ENCODE peak calls at places on chromosomes 1 and 21, in four cellular contexts. R, Y, A and J are unnamed samples.

GRCh38 chr1:51284487-51284954 is 45.8 kb downstream of the TTC39A start:
- DNase-seq in R (peak; percentile 53), A (peak; percentile 72), Y (no peak), J (no peak)

GRCh38 chr1:116167625-116168276 is 56.6 kb downstream of the MAB21L3 start:
- DNase-seq in A (no peak), Y (peak; percentile 21), R (no peak), J (peak; percentile 34)

GRCh38 chr1:169722784-169723183 is 11.1 kb downstream of the SELE start:
- DNase-seq in Y (no peak), A (no peak), R (no peak), J (no peak)

GRCh38 chr1:31666290-31666963 is 21.8 kb upstream of the PEF1 start:
- DNase-seq in A (no peak), Y (peak; percentile 75), R (peak; percentile 69), J (peak; percentile 28)

GRCh38 chr1:164759945-164760584 is 201.1 kb downstream of the PBX1 start:
- DNase-seq in A (no peak), R (no peak), Y (no peak), J (no peak)

GRCh38 chr1:154431586-154432373 is 26.6 kb downstream of the IL6R start:
- DNase-seq in A (no peak), R (no peak), Y (peak; percentile 99), J (no peak)

GRCh38 chr1:99685516-99686180 is 39.7 kb downstream of the PALMD start:
- DNase-seq in R (peak; percentile 70), A (peak; percentile 87), Y (peak; percentile 76), J (peak; percentile 78)

GRCh38 chr1:212606042-212606733 is 2.4 kb upstream of the ATF3 start:
- DNase-seq in R (no peak), A (no peak), Y (peak; percentile 13), J (no peak)

GRCh38 chr1:12173631-12174121 is 6.9 kb downstream of the TNFRSF1B start:
- DNase-seq in A (no peak), Y (no peak), R (no peak), J (no peak)

GRCh38 chr1:94105501-94105952 is 15.4 kb downstream of the ABCA4 start:
- DNase-seq in Y (no peak), R (no peak), A (no peak), J (no peak)

GRCh38 chr1:57067863-57068262 is 102.0 kb upstream of the C8B start:
- DNase-seq in Y (no peak), A (no peak), R (no peak), J (no peak)

GRCh38 chr1:57066980-57067615 is 101.3 kb upstream of the C8B start:
- DNase-seq in A (no peak), Y (no peak), R (no peak), J (no peak)

GRCh38 chr1:57072775-57073174 is 107.0 kb upstream of the C8B start:
- DNase-seq in A (no peak), R (no peak), Y (peak; percentile 7), J (peak; percentile 37)
- TF ChIP-seq CTCF in A (peak; percentile 19), R (no peak), Y (no peak), J (peak; percentile 41)

GRCh38 chr1:156481527-156481926 is 19.0 kb downstream of the MEF2D start:
- DNase-seq in A (no peak), Y (no peak), R (no peak), J (no peak)

GRCh38 chr1:156479093-156480014 is 21.2 kb downstream of the MEF2D start:
- DNase-seq in R (no peak), Y (no peak), A (no peak), J (no peak)

GRCh38 chr1:156480411-156481192 is 20.0 kb downstream of the MEF2D start:
- DNase-seq in A (peak; percentile 86), R (peak; percentile 19), Y (no peak), J (peak; percentile 89)

GRCh38 chr1:156478250-156478627 is 22.3 kb downstream of the MEF2D start:
- DNase-seq in Y (no peak), A (no peak), R (no peak), J (no peak)

DNA sequence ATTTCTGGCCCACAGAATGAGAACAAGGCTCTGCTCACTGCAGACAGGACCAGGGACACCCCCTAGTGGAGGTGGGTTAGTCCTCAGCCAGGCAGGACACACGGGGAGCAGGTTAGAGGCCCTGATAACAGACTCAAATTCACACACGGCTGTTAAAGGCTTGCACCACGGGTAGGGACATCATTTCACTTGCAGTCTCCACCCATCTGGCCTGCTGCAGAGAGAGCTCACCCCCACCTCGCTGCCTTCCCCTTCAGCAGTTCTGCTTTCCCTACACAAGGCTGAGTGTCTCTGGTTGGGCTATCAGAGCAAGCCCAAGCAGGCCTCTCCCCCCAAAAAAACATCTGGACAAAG is 20.6 kb downstream of the MEF2D start:
- DNase-seq in Y (no peak), R (peak; percentile 36), A (no peak), J (no peak)
- TF ChIP-seq CTCF in Y (peak; percentile 13), R (no peak), A (peak; percentile 4), J (no peak)

GRCh38 chr1:202213361-202214088 is 19.9 kb downstream of the LGR6 start:
- DNase-seq in A (no peak), Y (peak; percentile 39), R (peak; percentile 41), J (no peak)
- TF ChIP-seq CTCF in A (peak; percentile 58), Y (peak; percentile 39), R (no peak), J (no peak)

GRCh38 chr1:186806477-186806876 is 22.3 kb upstream of the PLA2G4A start:
- DNase-seq in R (peak; percentile 70), Y (peak; percentile 64), A (peak; percentile 20), J (peak; percentile 25)
- TF ChIP-seq CTCF in R (peak; percentile 63), Y (peak; percentile 52), A (peak; percentile 39), J (peak; percentile 15)

GRCh38 chr1:161305872-161306519 is 3.8 kb downstream of the MPZ start:
- DNase-seq in A (peak; percentile 65), R (no peak), Y (peak; percentile 82), J (peak; percentile 76)
- TF ChIP-seq CTCF in A (peak; percentile 43), R (no peak), Y (peak; percentile 60), J (no peak)

GRCh38 chr21:45899317-45900033 is 82.1 kb upstream of the COL6A1 start:
- DNase-seq in A (no peak), Y (no peak), R (no peak), J (no peak)
- TF ChIP-seq CTCF in A (no peak), Y (no peak), R (no peak), J (no peak)

DNA sequence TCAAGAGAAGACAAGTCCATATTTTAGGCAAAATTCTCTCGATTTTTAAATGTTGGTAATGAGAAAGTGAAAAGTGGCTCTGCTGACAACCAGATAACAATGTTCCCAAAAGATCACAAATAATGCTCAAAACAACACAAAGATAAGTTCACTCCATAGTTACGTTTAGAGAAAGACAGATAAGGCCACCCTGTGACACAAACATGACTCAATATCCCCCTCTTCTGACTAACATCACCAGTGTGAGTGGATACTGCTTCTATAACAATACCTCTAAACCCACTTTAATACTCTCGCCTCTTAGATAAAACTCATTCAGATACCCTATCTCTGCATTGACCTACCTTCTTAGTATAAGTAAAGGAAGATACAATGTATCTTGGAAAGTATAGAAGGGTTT is 51.2 kb upstream of the RGS7 start:
- DNase-seq in A (no peak), Y (no peak), R (peak; percentile 18), J (no peak)
- TF ChIP-seq CTCF in A (peak; percentile 14), Y (no peak), R (peak; percentile 17), J (no peak)

GRCh38 chr1:6133146-6133895 is 46.8 kb downstream of the CHD5 start:
- DNase-seq in A (no peak), R (no peak), Y (no peak), J (no peak)
- TF ChIP-seq CTCF in A (no peak), R (no peak), Y (no peak), J (no peak)

DNA sequence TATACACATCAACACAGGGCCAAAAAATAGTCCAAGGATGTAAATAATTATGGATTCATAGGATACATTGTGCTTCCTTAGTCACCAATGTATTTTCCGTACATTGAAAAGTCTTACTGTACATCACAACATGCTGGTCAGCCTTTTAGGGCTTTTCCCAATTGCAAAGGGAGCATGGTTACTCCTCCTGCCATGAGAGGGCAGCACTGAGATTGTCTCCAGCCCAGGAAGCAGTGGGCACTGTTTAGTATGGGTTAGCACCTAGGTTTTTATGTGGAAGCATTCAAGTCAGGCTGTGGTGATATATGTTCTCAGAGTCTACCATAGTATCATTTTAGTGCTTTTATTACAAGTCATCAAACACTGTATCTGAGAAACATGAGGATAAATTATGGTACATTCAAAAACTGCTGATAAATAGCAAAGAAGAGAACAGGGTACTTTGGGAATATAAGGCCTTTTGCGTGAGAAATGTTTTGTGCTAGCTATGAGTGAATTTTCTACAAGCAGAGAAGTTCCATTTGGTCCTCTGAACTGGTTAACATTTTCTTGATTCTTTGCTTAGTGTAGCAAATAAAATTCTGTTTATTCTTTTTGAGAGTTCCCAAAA is 34.0 kb downstream of the ST6GALNAC5 start:
- DNase-seq in R (peak; percentile 60), Y (peak; percentile 66), A (peak; percentile 42), J (peak; percentile 60)
- TF ChIP-seq CTCF in R (peak; percentile 56), Y (peak; percentile 85), A (peak; percentile 77), J (peak; percentile 70)